ENCODE peak calls at places on chromosomes 12 and 14, in four cellular contexts. C is psoas muscle, O is dorsolateral prefrontal cortex, Q is choroid plexus epithelial cell. P is an unnamed sample.

GRCh38 chr12:107645630-107646333 is 39.8 kb upstream of the PWP1 start:
- DNase-seq in C (peak; percentile 57), O (no peak), Q (peak; percentile 43), P (no peak)

GRCh38 chr12:65051196-65051595 is 69.9 kb downstream of the WIF1 start:
- DNase-seq in C (no peak), O (no peak), Q (no peak), P (no peak)

GRCh38 chr12:89493650-89494302 is 30.8 kb downstream of the GALNT4 start:
- DNase-seq in C (no peak), O (no peak), Q (no peak), P (no peak)

GRCh38 chr14:63712123-63712522 is 15.7 kb downstream of the SGPP1 start:
- DNase-seq in C (no peak), O (no peak), Q (no peak), P (no peak)

GRCh38 chr12:68349921-68350606 is 17.9 kb upstream of the MDM1 start:
- DNase-seq in C (no peak), O (no peak), Q (no peak), P (no peak)

GRCh38 chr12:52741378-52742195 is 35.6 kb downstream of the KRT76 start:
- DNase-seq in C (peak; percentile 66), O (no peak), Q (peak; percentile 61), P (peak; percentile 46)

GRCh38 chr14:94114589-94115067 is 4.1 kb downstream of the IFI27 start:
- DNase-seq in C (no peak), O (no peak), Q (no peak), P (no peak)

GRCh38 chr12:107344035-107344808 is 250.9 kb upstream of the CRY1 start:
- DNase-seq in C (no peak), O (no peak), Q (peak; percentile 79), P (no peak)

GRCh38 chr12:130116791-130117190 is 45.5 kb upstream of the FZD10 start:
- DNase-seq in C (no peak), O (no peak), Q (no peak), P (no peak)

GRCh38 chr12:112848972-112849371 is 57.4 kb downstream of the RPH3A start:
- DNase-seq in C (no peak), O (no peak), Q (no peak), P (no peak)

GRCh38 chr14:61640158-61640833 is 55.0 kb upstream of the HIF1A start:
- DNase-seq in C (no peak), O (no peak), Q (no peak), P (no peak)

GRCh38 chr12:176321-177181 is 37.4 kb downstream of the SLC6A12 start:
- DNase-seq in C (no peak), O (no peak), Q (peak; percentile 50), P (no peak)

GRCh38 chr14:99450266-99450665 is 30.4 kb downstream of the SETD3 start:
- DNase-seq in C (no peak), O (no peak), Q (no peak), P (no peak)

GRCh38 chr12:56338643-56339422 is at the start of gene IL23A:
- DNase-seq in C (no peak), O (no peak), Q (peak; percentile 51), P (no peak)

GRCh38 chr14:34229140-34229539 is 232.9 kb downstream of the SPTSSA start:
- DNase-seq in C (no peak), O (no peak), Q (no peak), P (no peak)

GRCh38 chr14:66476964-66477363 is 9.2 kb upstream of the CCDC196 start:
- DNase-seq in C (no peak), O (no peak), Q (peak; percentile 52), P (no peak)

GRCh38 chr14:24875203-24875840 is 174.6 kb downstream of the STXBP6 start:
- DNase-seq in C (no peak), O (no peak), Q (no peak), P (no peak)

GRCh38 chr12:110844551-110845395 is 2.0 kb upstream of the CCDC63 start:
- DNase-seq in C (peak; percentile 58), O (no peak), Q (no peak), P (no peak)

GRCh38 chr12:114836609-114837008 is 152.6 kb upstream of the TBX3 start:
- DNase-seq in C (no peak), O (no peak), Q (no peak), P (no peak)

GRCh38 chr14:68468437-68469207 is 324.2 kb downstream of the ZFP36L1 start:
- DNase-seq in C (no peak), O (no peak), Q (peak; percentile 80), P (no peak)

GRCh38 chr12:14239935-14240872 is 125.3 kb upstream of the ATF7IP start:
- DNase-seq in C (no peak), O (no peak), Q (no peak), P (no peak)

GRCh38 chr14:52033131-52033642 is 35.7 kb downstream of the NID2 start:
- DNase-seq in C (no peak), O (no peak), Q (peak; percentile 68), P (no peak)

GRCh38 chr14:60051690-60052324 is 39.9 kb upstream of the PCNX4 start:
- DNase-seq in C (no peak), O (no peak), Q (peak; percentile 2), P (no peak)

GRCh38 chr12:121822393-121823100 is 18.7 kb downstream of the SETD1B start:
- DNase-seq in C (no peak), O (no peak), Q (no peak), P (no peak)

GRCh38 chr14:100872641-100873071 is 30.9 kb downstream of the RTL1 start:
- DNase-seq in C (peak; percentile 18), O (no peak), Q (no peak), P (no peak)

GRCh38 chr14:99902925-99903324 is 109.7 kb downstream of the EML1 start:
- DNase-seq in C (no peak), O (no peak), Q (no peak), P (no peak)

DNA sequence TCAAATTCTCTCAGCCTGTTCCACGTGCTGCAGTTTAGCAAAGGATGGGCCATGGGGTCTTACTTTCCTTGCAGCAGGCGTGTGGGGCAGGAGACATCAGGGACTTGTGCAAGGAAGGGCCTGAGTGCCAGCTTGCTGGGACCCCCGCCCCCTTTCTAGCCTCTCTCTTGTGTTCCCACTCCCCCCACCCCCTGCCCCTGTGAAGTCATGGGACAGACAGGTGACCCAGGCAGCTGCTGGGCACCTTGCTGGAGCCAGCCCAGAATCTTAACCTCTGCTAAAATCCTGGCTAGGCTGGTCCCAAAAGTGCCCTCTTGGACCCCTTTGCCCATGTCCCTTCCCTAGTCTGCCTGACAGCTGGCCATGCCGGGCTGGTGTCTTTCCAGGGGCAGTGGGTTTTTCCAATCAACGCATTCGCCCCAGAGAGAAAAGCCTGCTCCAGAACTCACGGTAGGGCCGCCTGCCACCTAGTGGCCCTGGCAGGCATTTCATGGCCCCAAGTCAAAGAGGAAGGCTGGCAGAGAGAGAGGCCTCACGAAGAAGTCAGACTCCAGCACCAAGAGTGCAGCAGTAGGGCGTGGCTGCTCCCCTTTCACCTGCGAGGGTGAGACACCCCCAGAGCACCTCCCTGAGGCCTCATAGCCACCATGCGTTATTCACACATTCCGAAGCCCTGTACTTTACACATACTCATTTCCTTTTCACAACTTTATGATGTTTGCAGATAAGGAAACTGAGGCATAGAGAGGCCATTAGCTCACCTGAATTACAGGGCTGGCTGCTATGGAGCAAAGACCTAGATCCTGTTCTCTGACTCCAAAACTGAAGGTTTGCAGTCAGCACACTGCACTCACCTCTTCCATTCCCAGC is 67.4 kb downstream of the LGMN start:
- DNase-seq in C (peak; percentile 77), O (no peak), Q (peak; percentile 83), P (peak; percentile 32)
- H3K4me3 ChIP-seq in C (no peak overlapping the region), O (no peak overlapping the region), Q (no peak overlapping the region), P (no peak overlapping the region)

GRCh38 chr14:74528406-74528805 is 34.8 kb downstream of the ISCA2 start:
- DNase-seq in C (no peak), O (no peak), Q (no peak), P (no peak)

GRCh38 chr14:74531011-74531410 is 37.4 kb downstream of the ISCA2 start:
- DNase-seq in C (no peak), O (no peak), Q (no peak), P (no peak)

GRCh38 chr14:74532246-74532645 is 38.7 kb downstream of the ISCA2 start:
- DNase-seq in C (peak; percentile 34), O (no peak), Q (no peak), P (no peak)

GRCh38 chr14:74528886-74529285 is 35.3 kb downstream of the ISCA2 start:
- DNase-seq in C (no peak), O (no peak), Q (no peak), P (no peak)

DNA sequence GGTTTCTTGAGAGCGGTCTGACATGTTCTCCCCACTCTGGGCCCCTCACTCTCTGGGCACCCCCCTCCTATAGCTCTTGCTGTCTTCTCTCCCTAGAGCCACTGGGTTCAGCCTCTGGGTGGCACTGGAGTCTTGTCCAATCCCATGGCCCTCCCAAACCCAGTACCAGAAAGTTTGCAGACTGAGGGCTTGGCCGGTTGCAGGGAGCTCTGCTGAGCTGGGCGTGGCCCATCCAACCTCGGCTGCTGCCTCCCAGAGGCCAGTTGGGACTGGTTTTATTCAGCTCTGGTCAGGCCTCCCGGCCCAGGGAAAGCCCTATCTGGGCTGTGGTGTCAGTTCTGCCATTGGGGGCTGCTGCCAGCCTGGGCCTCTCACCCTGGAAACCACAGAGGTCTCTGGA is 37.9 kb downstream of the ISCA2 start:
- DNase-seq in C (no peak), O (no peak), Q (peak; percentile 61), P (no peak)
- TF ChIP-seq CTCF in C (no peak), O (no peak), Q (peak; percentile 36), P (peak; percentile 36)

DNA sequence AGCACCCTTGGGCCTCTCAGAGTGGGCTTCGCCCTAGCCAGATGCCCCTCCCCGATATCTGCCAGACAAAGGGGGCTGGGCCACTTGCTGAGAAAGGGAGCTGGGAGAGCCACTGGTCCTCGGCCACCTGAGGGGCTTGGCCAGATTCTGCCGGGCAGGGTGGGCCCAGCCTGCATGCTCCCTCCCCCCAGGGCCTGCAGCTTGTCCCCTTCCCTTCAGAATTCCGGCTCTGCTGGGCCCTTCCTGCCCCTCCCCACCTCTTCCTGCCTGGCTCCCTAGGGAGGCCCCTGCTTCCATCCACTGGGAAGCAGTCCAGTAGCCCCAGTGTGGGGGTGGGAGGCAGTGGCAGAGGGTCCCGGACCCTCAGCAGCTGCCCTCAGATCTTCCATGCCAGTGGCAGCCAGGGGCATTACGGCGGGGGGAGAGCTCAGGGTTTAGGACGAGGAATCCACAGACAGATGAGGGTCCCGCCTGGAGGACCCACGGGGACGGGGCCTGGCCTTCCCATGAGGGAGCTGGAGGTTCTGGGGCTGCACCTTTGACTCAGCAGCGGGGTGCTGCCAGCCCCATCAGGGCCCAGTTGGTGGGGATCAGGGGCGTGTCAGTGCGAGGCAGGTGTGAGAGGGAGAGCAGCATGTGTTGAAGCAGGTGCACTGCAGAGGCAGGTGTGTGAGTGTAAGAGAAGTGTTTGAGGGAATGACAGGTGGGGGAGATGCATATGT is 2.5 kb downstream of the CRIP2 start:
- DNase-seq in C (no peak), O (no peak), Q (no peak), P (no peak)
- H3K4me3 ChIP-seq in C (peak overlapping the region; percentile 78), O (no peak overlapping the region), Q (no peak overlapping the region), P (peak overlapping the region; percentile 57)

DNA sequence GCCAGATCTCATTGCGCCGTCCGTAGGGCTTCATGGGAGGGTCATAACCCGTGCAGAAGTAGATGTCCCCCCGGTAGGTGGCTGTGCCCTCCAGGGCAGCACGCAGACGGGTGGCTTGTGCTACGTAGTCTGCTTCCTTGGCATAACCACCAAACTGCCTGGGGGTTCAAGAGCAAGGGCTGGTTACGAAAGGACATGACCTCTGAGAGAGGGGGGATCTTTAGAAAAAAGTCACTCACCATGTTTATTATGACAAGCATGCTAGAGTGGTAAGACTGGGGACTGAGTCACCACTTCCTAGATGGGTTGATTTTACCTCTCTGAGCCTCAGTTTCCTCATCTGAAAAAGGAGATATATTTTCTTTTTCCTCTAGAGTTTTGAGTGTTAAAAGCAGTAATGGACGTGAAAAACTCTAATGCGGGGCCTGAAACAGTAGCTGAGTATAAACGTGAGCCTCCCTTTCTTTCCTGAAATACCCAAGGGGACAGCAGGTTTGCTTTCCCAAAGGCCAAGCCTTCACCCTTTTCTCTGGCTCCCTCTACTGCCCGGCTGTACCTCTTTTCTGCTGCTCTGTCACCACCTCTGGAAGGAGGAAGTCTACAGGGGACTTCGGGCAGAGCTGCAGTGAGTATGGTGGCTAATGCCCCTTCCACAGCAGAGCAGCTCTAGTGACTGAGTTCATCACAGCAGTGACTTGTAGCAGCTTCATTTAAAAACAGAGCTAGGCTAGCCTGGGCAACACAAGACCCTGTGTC is 23.5 kb upstream of the GPRC5D start:
- DNase-seq in C (no peak), O (peak; percentile 55), Q (peak; percentile 74), P (no peak)
- TF ChIP-seq CTCF in C (no peak), O (peak; percentile 64), Q (peak; percentile 84), P (peak; percentile 77)